ENCODE peak calls at places on chromosome 18, in four cellular contexts. C is IMR-90, T is H9, O is H1. S is an unnamed sample.

GRCh38 chr18:50638623-50639398 is 78.9 kb downstream of the MAPK4 start:
- DNase-seq in T (peak; percentile 62), C (no peak), O (no peak), S (peak; percentile 76)

GRCh38 chr18:2961828-2962227 is 51.1 kb downstream of the LPIN2 start:
- DNase-seq in T (no peak), C (peak; percentile 55), O (no peak), S (no peak)

GRCh38 chr18:75216926-75217303 is 6.3 kb downstream of the TSHZ1 start:
- DNase-seq in C (no peak), T (no peak), O (no peak), S (no peak)

GRCh38 chr18:11324956-11325873 is 175.8 kb upstream of the PIEZO2 start:
- DNase-seq in T (no peak), O (no peak), C (peak; percentile 85), S (no peak)

GRCh38 chr18:48668466-48669179 is 129.8 kb downstream of the CTIF start:
- DNase-seq in O (no peak), T (no peak), C (no peak), S (no peak)

GRCh38 chr18:63683152-63683551 is 19.6 kb upstream of the SERPINB11 start:
- DNase-seq in O (peak; percentile 15), T (peak; percentile 39), C (peak; percentile 96), S (peak; percentile 94)

GRCh38 chr18:6058941-6059340 is 163.6 kb upstream of the TMEM200C start:
- DNase-seq in O (no peak), T (no peak), C (peak; percentile 84), S (no peak)

GRCh38 chr18:25672490-25672889 is 320.5 kb upstream of the ZNF521 start:
- DNase-seq in T (peak; percentile 82), O (peak; percentile 33), C (no peak), S (peak; percentile 71)

GRCh38 chr18:45802814-45803492 is 22.5 kb upstream of the SIGLEC15 start:
- DNase-seq in O (no peak), T (no peak), C (peak; percentile 99), S (no peak)

GRCh38 chr18:9673296-9674251 is 34.5 kb upstream of the RAB31 start:
- DNase-seq in T (peak; percentile 57), C (peak; percentile 58), O (no peak), S (peak; percentile 87)

GRCh38 chr18:47050468-47050867 is 15.0 kb upstream of the ELOA2 start:
- DNase-seq in T (no peak), C (peak; percentile 60), O (no peak), S (peak; percentile 51)

GRCh38 chr18:37440206-37440605 is 125.4 kb downstream of the CELF4 start:
- DNase-seq in T (no peak), C (no peak), O (no peak), S (no peak)

GRCh38 chr18:172361-172760 is 14.0 kb downstream of the USP14 start:
- DNase-seq in T (no peak), O (no peak), C (no peak), S (no peak)

GRCh38 chr18:50192903-50193795 is 1.8 kb downstream of the MYO5B start:
- DNase-seq in O (no peak), T (peak; percentile 36), C (no peak), S (no peak)

GRCh38 chr18:50143295-50143694 is 51.7 kb downstream of the MYO5B start:
- DNase-seq in O (no peak), C (no peak), T (no peak), S (peak; percentile 19)

GRCh38 chr18:55781481-55781957 is 193.5 kb upstream of the TCF4 start:
- DNase-seq in C (peak; percentile 77), T (peak; percentile 72), O (no peak), S (peak; percentile 95)

GRCh38 chr18:3982541-3982940 is 472.6 kb downstream of the DLGAP1 start:
- DNase-seq in T (no peak), O (no peak), C (peak; percentile 61), S (no peak)

GRCh38 chr18:23964282-23965238 is 50.0 kb upstream of the TTC39C start:
- DNase-seq in T (no peak), C (no peak), O (no peak), S (peak; percentile 27)

GRCh38 chr18:49168970-49169619 is 218.3 kb upstream of the SMAD7 start:
- DNase-seq in C (no peak), T (no peak), O (no peak), S (no peak)

GRCh38 chr18:50138181-50139064 is 56.5 kb downstream of the MYO5B start:
- DNase-seq in O (no peak), T (no peak), C (no peak), S (no peak)

GRCh38 chr18:13500227-13500865 is 226.0 kb downstream of the FAM210A start:
- DNase-seq in C (peak; percentile 57), T (peak; percentile 87), O (peak; percentile 59), S (peak; percentile 89)

GRCh38 chr18:48045744-48046143 is 115.3 kb upstream of the SMAD2 start:
- DNase-seq in C (no peak), T (no peak), O (no peak), S (no peak)

GRCh38 chr18:36104749-36105148 is 24.4 kb downstream of the SLC39A6 start:
- DNase-seq in O (no peak), T (no peak), C (no peak), S (no peak)

GRCh38 chr18:79879566-79879965 is 71.9 kb downstream of the SLC66A2 start:
- DNase-seq in O (no peak), T (no peak), C (no peak), S (no peak)

DNA sequence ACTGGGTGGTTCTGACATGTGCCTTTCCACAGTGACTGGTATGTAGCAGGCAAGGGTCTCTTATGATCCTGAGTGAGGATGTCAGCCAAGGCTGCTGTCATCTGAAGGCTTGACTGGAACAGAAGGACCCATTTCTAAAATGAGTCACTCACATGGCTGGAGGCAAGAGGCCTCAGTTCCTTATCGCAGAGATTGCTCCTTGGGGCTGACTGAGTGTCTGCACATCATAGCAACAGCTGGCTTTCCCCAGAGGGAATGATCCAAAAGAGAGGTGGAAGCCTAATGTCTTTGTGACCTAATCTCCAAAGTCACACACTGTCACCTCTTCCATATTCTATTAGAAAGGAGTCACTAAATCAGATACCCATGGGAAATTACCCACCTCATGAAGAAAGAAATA is 114.0 kb downstream of the NEDD4L start:
- DNase-seq in O (no peak), C (peak; percentile 8), T (no peak), S (peak; percentile 27)
- H3K56ac ChIP-seq in O (no peak overlapping the region), C (no peak overlapping the region), T (no peak overlapping the region), S (no peak overlapping the region)

GRCh38 chr18:70321616-70322015 is 32.8 kb downstream of the SOCS6 start:
- DNase-seq in O (no peak), C (no peak), T (no peak), S (no peak)
- H3K4me2 ChIP-seq in O (no peak overlapping the region), C (no peak overlapping the region), T (no peak overlapping the region), S (no peak overlapping the region)

GRCh38 chr18:1541478-1541877 is 636.8 kb downstream of the ADCYAP1 start:
- DNase-seq in C (no peak), O (no peak), T (no peak), S (peak; percentile 51)
- H3K56ac ChIP-seq in C (no peak overlapping the region), O (no peak overlapping the region), T (no peak overlapping the region), S (no peak overlapping the region)

DNA sequence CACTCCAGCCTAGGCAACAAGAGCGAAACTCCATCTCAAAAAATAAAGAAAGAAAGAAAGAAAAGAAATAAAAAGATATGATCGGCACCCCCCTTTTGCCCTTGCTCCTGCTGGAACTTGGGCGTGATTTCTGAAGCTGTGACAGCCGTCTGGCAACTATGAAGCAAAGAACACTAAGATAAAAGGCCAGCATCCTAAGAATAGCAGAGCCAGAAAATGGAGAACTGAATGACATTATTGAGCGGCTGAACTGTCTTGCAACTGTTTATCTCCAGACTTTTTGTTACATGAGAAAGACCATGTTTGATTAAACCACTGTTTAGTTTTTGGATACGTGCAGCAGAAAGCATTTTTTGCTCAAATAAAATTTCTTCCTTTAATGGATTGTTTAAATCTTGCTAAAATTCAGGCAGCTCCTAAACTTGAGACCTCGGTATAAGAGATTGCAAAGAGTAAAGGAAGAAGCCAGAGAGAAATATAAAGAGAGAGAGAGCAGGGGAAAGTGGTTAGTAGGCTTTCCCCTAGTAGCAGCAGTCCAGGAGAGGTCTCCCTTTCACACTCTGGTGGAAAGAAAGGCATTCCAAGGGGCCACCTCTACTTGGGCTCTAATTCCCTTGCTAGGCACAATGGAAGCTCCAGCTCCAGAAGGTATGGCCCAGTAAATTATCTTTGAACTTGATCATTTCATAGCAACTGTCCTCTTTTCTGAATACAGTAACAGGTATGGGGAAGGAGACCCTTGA is 8.2 kb upstream of the MBD2 start:
- DNase-seq in C (no peak), T (peak; percentile 39), O (no peak), S (peak; percentile 68)
- H3K4me2 ChIP-seq in C (no peak overlapping the region), T (no peak overlapping the region), O (no peak overlapping the region), S (no peak overlapping the region)

GRCh38 chr18:58882681-58883080 is 18.0 kb downstream of the ZNF532 start:
- DNase-seq in T (no peak), O (no peak), C (peak; percentile 33), S (peak; percentile 73)
- H3K56ac ChIP-seq in T (no peak overlapping the region), O (no peak overlapping the region), C (no peak overlapping the region), S (no peak overlapping the region)

DNA sequence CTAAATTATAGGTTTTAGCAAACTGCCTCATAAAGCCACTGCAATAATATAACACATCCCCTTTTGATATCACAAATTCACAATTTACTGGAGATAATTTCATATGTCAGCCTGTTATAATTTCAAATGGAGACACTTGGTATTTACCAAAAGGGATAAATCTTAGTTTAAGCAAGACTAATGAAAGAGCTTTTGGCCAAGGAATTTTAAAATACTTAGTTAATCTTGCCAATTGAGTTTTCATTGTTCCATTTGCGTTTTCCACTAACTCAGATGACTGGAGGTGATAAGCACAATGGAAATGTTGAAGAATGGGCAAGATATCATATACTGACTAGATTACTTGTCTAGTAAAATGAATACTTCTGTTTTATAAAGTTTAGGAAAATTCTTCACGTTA is 379.3 kb upstream of the SYT4 start:
- DNase-seq in O (no peak), C (no peak), T (no peak), S (no peak)
- H3K4me2 ChIP-seq in O (no peak overlapping the region), C (no peak overlapping the region), T (no peak overlapping the region), S (no peak overlapping the region)

GRCh38 chr18:8619041-8619440 is 9.8 kb downstream of the RAB12 start:
- DNase-seq in O (no peak), T (no peak), C (no peak), S (no peak)

GRCh38 chr18:8614875-8615274 is 5.6 kb downstream of the RAB12 start:
- DNase-seq in O (no peak), T (no peak), C (no peak), S (no peak)

GRCh38 chr18:8615397-8616025 is 6.3 kb downstream of the RAB12 start:
- DNase-seq in C (peak; percentile 97), T (no peak), O (no peak), S (peak; percentile 80)

GRCh38 chr18:8617907-8618306 is 8.7 kb downstream of the RAB12 start:
- DNase-seq in C (no peak), O (no peak), T (no peak), S (no peak)

DNA sequence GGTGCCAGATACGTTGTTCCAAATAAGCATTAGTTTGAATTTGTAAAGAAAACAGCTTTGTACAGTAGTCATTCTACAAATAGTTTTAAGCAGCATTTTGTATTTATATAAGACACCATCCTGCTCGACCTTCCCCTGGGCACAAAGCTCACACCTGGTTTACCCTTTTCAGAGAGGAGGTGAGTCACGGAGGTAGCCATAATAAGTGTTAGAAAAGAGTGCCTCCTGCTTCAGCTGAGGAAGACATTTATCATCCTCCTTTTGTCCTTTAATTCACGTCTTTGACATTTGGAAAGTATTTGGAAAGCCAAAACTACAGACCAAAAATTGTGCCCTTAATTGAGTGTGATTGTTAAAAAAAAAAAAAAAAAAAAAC is 6.8 kb downstream of the RAB12 start:
- DNase-seq in C (no peak), O (no peak), T (no peak), S (no peak)
- H3K56ac ChIP-seq in C (no peak overlapping the region), O (no peak overlapping the region), T (no peak overlapping the region), S (peak overlapping the region; percentile 26)